ENCODE peak calls at places on chromosomes 13 and 19, in five cellular contexts. D is NCI-H2081; O is amniotic epithelial cell; V is stimulated activated naive CD4-positive, alpha-beta T cell treated with Interleukin-2 at 50 U/mL for 16 hours; G is GM23248. Z is an unnamed sample.

GRCh38 chr19:38061294-38061693 is 154.3 kb downstream of the SIPA1L3 start:
- DNase-seq in D (no peak), O (peak; percentile 69), V (no peak), G (peak; percentile 82), Z (no peak)

GRCh38 chr19:55913643-55914268 is 18.4 kb downstream of the NLRP13 start:
- DNase-seq in D (no peak), O (no peak), V (no peak), G (no peak), Z (no peak)

GRCh38 chr13:20702945-20703784 is at the start of gene IL17D:
- DNase-seq in D (no peak), O (no peak), V (no peak), G (peak; percentile 50), Z (no peak)

GRCh38 chr13:97977376-97977705 is 23.9 kb downstream of the IPO5 start:
- DNase-seq in D (no peak), O (peak; percentile 8), V (no peak), G (no peak), Z (no peak)

GRCh38 chr19:34482380-34483250 is 1.1 kb downstream of the WTIP start:
- DNase-seq in D (no peak), O (peak; percentile 46), V (no peak), G (peak; percentile 69), Z (no peak)

GRCh38 chr13:77519808-77520207 is 15.7 kb upstream of the SCEL start:
- DNase-seq in D (no peak), O (no peak), V (no peak), G (peak; percentile 44), Z (no peak)

GRCh38 chr19:1748115-1748702 is 5.1 kb upstream of the ONECUT3 start:
- DNase-seq in D (no peak), O (no peak), V (no peak), G (no peak), Z (no peak)

GRCh38 chr19:47111081-47111589 is 2.4 kb downstream of the ZC3H4 start:
- DNase-seq in D (no peak), O (no peak), V (peak; percentile 50), G (peak; percentile 43), Z (peak; percentile 31)

GRCh38 chr13:45120967-45121366 is 657 bp downstream of the GTF2F2 start:
- DNase-seq in D (no peak), O (no peak), V (no peak), G (no peak), Z (no peak)

GRCh38 chr13:73945371-73945770 is 188.8 kb downstream of the KLF12 start:
- DNase-seq in D (no peak), O (no peak), V (no peak), G (peak; percentile 38), Z (no peak)

GRCh38 chr19:58037927-58038687 is 4.3 kb downstream of the ZSCAN1 start:
- DNase-seq in D (no peak), O (no peak), V (no peak), G (peak; percentile 12), Z (peak; percentile 18)

GRCh38 chr19:17473041-17473440 is 2.7 kb downstream of the SLC27A1 start:
- DNase-seq in D (no peak), O (peak; percentile 77), V (no peak), G (peak; percentile 88), Z (no peak)

GRCh38 chr19:48807590-48808308 is 3.1 kb downstream of the BCAT2 start:
- DNase-seq in D (no peak), O (no peak), V (no peak), G (no peak), Z (no peak)

GRCh38 chr13:71770710-71771109 is 96.3 kb downstream of the DACH1 start:
- DNase-seq in D (no peak), O (no peak), V (no peak), G (no peak), Z (no peak)

GRCh38 chr19:1260749-1261511 is 8.2 kb upstream of the CIRBP start:
- DNase-seq in D (peak; percentile 96), O (peak; percentile 92), V (peak; percentile 93), G (peak; percentile 99), Z (peak; percentile 87)

GRCh38 chr13:78806457-78806856 is 147.5 kb upstream of the OBI1 start:
- DNase-seq in D (peak; percentile 2), O (no peak), V (no peak), G (peak; percentile 28), Z (no peak)

GRCh38 chr19:14361824-14362223 is 19.4 kb upstream of the ADGRE5 start:
- DNase-seq in D (no peak), O (no peak), V (peak; percentile 33), G (no peak), Z (no peak)

GRCh38 chr19:45444318-45445041 is 20.8 kb upstream of the ERCC1 start:
- DNase-seq in D (peak; percentile 27), O (peak; percentile 72), V (peak; percentile 80), G (peak; percentile 94), Z (peak; percentile 68)

GRCh38 chr13:90414691-90415596 is 932.5 kb upstream of the MIR17HG start:
- DNase-seq in D (no peak), O (peak; percentile 69), V (no peak), G (peak; percentile 82), Z (no peak)

GRCh38 chr13:46296920-46297319 is 85.2 kb downstream of the LRRC63 start:
- DNase-seq in D (no peak), O (peak; percentile 97), V (no peak), G (peak; percentile 92), Z (no peak)

GRCh38 chr19:34335914-34336313 is 29.1 kb upstream of the GPI start:
- DNase-seq in D (no peak), O (no peak), V (no peak), G (no peak), Z (no peak)

GRCh38 chr19:590396-590745 is 690 bp downstream of the HCN2 start:
- DNase-seq in D (peak; percentile 46), O (peak; percentile 27), V (peak; percentile 12), G (peak; percentile 65), Z (no peak)

GRCh38 chr13:106619688-106620555 is 52.0 kb upstream of the ARGLU1 start:
- DNase-seq in D (peak; percentile 29), O (peak; percentile 65), V (no peak), G (peak; percentile 83), Z (no peak)

GRCh38 chr19:42189133-42189532 is 28.3 kb downstream of the DEDD2 start:
- DNase-seq in D (no peak), O (peak; percentile 55), V (no peak), G (no peak), Z (no peak)

GRCh38 chr13:73274147-73274546 is 215.3 kb downstream of the KLF5 start:
- DNase-seq in D (no peak), O (peak; percentile 57), V (no peak), G (peak; percentile 59), Z (no peak)

GRCh38 chr13:44843403-44843802 is 145.9 kb downstream of the NUFIP1 start:
- DNase-seq in D (no peak), O (peak; percentile 93), V (no peak), G (peak; percentile 68), Z (no peak)

GRCh38 chr19:23409392-23410048 is 14.2 kb upstream of the ZNF91 start:
- DNase-seq in D (no peak), O (no peak), V (no peak), G (no peak), Z (no peak)

GRCh38 chr13:114311908-114312307 is 2.4 kb upstream of the CHAMP1 start:
- DNase-seq in D (no peak), O (no peak), V (no peak), G (peak; percentile 39), Z (no peak)

GRCh38 chr13:102440259-102440936 is 38.5 kb upstream of the FGF14 start:
- DNase-seq in D (peak; percentile 2), O (no peak), V (no peak), G (no peak), Z (no peak)

GRCh38 chr19:46385636-46386035 is 27.7 kb downstream of the CCDC8 start:
- DNase-seq in D (no peak), O (no peak), V (no peak), G (no peak), Z (no peak)

GRCh38 chr13:33186851-33187250 is 98.7 kb downstream of the STARD13 start:
- DNase-seq in D (no peak), O (peak; percentile 70), V (no peak), G (peak; percentile 28), Z (no peak)

GRCh38 chr13:20142019-20142926 is 18.6 kb downstream of the GJA3 start:
- DNase-seq in D (no peak), O (no peak), V (no peak), G (no peak), Z (no peak)